ENCODE peak calls at places on chromosomes 13 and 19, in four cellular contexts. One of them, this sample, is unnamed.

GRCh38 chr19:55046975-55047622 is 9.0 kb upstream of the GP6 start:
- DNase-seq in GM12878: no peak
- DNase-seq in SK-N-SH: no peak
- DNase-seq in HepG2: no peak
- DNase-seq in this sample: no peak

GRCh38 chr13:40082644-40083043 is 427.2 kb downstream of the COG6 start:
- DNase-seq in SK-N-SH: no peak
- DNase-seq in GM12878: no peak
- DNase-seq in HepG2: peak
- DNase-seq in this sample: no peak

GRCh38 chr19:31946491-31946890 is 398.9 kb upstream of the ZNF507 start:
- DNase-seq in SK-N-SH: no peak
- DNase-seq in HepG2: no peak
- DNase-seq in GM12878: no peak
- DNase-seq in this sample: no peak

GRCh38 chr13:23901365-23901764 is 4.1 kb upstream of the C1QTNF9B start:
- DNase-seq in GM12878: no peak
- DNase-seq in HepG2: no peak
- DNase-seq in SK-N-SH: no peak
- DNase-seq in this sample: no peak

GRCh38 chr13:51769455-51770127 is 34.4 kb downstream of the DHRS12 start:
- DNase-seq in GM12878: no peak
- DNase-seq in SK-N-SH: peak
- DNase-seq in HepG2: no peak
- DNase-seq in this sample: no peak

GRCh38 chr13:34346626-34347025 is 528.7 kb downstream of the RFC3 start:
- DNase-seq in SK-N-SH: no peak
- DNase-seq in GM12878: no peak
- DNase-seq in HepG2: no peak
- DNase-seq in this sample: no peak

GRCh38 chr13:88000239-88000638 is 329.1 kb downstream of the SLITRK5 start:
- DNase-seq in HepG2: no peak
- DNase-seq in GM12878: no peak
- DNase-seq in SK-N-SH: no peak
- DNase-seq in this sample: no peak

GRCh38 chr13:20336761-20337160 is 104.6 kb upstream of the GJB6 start:
- DNase-seq in GM12878: no peak
- DNase-seq in SK-N-SH: no peak
- DNase-seq in HepG2: no peak
- DNase-seq in this sample: no peak

GRCh38 chr13:36163809-36164308 is 32.7 kb upstream of the DCLK1 start:
- DNase-seq in HepG2: no peak
- DNase-seq in GM12878: no peak
- DNase-seq in SK-N-SH: peak
- DNase-seq in this sample: no peak

DNA sequence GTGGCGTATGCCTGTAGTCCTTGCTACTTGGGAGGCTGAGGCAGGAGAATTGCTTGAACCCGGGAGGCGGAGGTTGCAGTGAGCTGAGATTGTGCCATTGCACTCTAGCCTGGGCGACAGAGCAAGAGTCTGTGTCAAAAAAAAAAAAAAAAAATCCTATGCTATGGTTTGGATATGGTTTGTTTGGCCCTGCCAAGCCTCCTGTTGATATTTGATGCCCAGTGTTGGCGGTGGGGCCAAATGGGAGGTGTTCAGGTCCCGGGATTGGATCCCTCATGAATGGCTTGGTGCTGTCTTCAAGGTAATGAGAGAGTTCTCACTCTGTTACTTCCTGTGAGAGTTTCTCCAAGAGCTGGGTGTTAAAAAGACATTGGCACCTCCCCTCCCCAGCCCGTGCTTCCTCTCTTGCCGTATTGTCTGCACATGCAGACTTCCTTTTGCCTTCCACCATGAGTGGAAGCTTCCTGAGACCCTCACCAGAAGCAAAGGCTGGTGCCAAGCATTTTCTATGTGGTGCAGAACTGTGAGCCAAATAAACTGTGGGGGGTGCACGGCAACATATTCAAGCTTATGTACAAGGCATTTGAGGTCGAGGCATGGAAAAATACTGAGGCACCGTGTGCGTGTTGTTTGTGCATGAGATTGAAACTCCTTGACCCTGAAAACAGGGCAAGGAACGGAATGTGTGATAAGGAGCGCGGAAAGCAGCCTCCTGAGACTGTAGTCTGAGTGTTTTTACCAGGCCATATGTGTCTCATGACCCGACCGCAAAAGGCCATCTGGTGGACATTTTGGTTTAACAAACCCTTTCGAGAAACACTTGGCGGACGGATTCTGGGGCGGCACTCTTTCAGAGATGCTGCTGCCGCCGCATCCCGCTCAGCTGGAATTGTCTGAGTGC is 7.3 kb downstream of the SIGLEC9 start:
- DNase-seq in SK-N-SH: peak
- DNase-seq in GM12878: no peak
- DNase-seq in HepG2: no peak
- DNase-seq in this sample: no peak
- TF ChIP-seq PBX3 in SK-N-SH: no peak
- TF ChIP-seq PBX3 in GM12878: no peak
- TF ChIP-seq PBX3 in HepG2: no peak
- TF ChIP-seq PBX3 in this sample: no peak

DNA sequence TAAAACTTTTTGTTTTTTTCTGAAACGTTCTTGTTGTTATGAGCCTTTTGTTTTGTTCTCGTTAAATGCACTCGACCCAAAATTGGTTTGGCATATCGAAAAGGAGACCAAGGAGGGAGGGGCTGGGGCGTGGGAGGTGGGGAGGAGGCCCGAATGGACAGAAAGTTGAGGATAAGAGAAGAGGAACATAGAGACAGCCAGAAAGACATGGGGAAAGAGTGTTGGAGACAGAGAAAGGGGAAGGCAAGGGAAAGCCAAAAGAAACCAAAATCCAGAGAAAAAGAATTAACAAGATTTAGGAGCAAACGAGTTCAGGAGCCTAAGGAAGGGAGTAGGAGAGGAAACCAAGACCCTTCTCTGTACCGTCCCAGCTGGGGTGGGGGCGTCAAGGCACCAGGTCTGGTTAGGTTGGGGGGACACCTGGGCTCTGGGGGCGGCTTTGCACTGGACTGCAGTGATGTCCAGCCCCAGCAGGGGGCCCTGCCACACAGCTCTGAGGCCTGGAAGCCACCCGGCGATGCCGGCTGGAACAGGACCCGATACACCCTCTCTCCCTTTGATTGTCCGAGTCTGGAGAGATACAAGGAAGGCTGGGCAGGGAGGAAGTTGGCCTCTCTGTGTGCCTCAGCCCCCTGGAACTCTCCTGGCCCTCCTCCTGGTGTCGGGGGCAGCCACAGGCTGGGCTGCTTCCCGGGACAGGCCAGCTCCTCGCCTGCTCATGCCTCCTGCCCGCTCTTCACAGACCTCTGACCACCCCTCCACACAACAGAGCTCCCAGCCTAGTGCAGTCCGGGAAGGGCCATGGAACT is 11.6 kb upstream of the ASF1B start:
- DNase-seq in HepG2: peak
- DNase-seq in GM12878: no peak
- DNase-seq in SK-N-SH: peak
- DNase-seq in this sample: peak
- TF ChIP-seq PBX3 in HepG2: no peak
- TF ChIP-seq PBX3 in GM12878: no peak
- TF ChIP-seq PBX3 in SK-N-SH: no peak
- TF ChIP-seq PBX3 in this sample: no peak

GRCh38 chr19:7109678-7110289 is 40.3 kb downstream of the ZNF557 start:
- DNase-seq in GM12878: no peak
- DNase-seq in SK-N-SH: no peak
- DNase-seq in HepG2: peak
- DNase-seq in this sample: no peak
- TF ChIP-seq PBX3 in GM12878: no peak
- TF ChIP-seq PBX3 in SK-N-SH: no peak
- TF ChIP-seq PBX3 in HepG2: no peak
- TF ChIP-seq PBX3 in this sample: no peak

GRCh38 chr13:107205318-107206112 is 637.6 kb upstream of the ARGLU1 start:
- DNase-seq in GM12878: no peak
- DNase-seq in SK-N-SH: peak
- DNase-seq in HepG2: peak
- DNase-seq in this sample: peak

GRCh38 chr13:107203146-107203847 is 635.4 kb upstream of the ARGLU1 start:
- DNase-seq in SK-N-SH: peak
- DNase-seq in GM12878: no peak
- DNase-seq in HepG2: peak
- DNase-seq in this sample: peak

GRCh38 chr13:107202371-107203023 is 634.6 kb upstream of the ARGLU1 start:
- DNase-seq in HepG2: peak
- DNase-seq in SK-N-SH: no peak
- DNase-seq in GM12878: no peak
- DNase-seq in this sample: no peak

DNA sequence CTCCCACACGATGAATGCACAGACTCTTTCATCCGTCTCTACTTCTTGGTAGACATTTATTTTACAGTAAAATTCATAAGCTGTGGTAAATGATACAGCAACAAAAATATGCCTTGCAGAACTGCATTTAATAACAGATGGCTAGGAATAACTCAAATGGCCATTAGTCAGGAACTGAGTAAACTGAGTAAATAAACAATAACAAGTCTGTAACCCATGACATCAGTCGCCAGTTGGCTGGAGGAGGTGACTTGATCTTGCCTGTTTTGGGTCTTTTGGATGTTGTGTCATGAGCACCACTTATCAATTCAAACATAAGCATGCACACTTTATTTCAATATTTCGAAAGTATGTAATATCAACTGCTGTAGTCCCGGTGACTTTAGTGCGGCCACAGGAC is 632.6 kb upstream of the ARGLU1 start:
- DNase-seq in HepG2: no peak
- DNase-seq in SK-N-SH: no peak
- DNase-seq in GM12878: no peak
- DNase-seq in this sample: no peak
- TF ChIP-seq PBX3 in HepG2: no peak
- TF ChIP-seq PBX3 in SK-N-SH: no peak
- TF ChIP-seq PBX3 in GM12878: no peak
- TF ChIP-seq PBX3 in this sample: no peak

GRCh38 chr19:6811906-6812305 is 39.4 kb downstream of the VAV1 start:
- DNase-seq in SK-N-SH: peak
- DNase-seq in GM12878: peak
- DNase-seq in HepG2: peak
- DNase-seq in this sample: peak
- TF ChIP-seq PBX3 in SK-N-SH: peak
- TF ChIP-seq PBX3 in GM12878: no peak
- TF ChIP-seq PBX3 in HepG2: no peak
- TF ChIP-seq PBX3 in this sample: no peak

GRCh38 chr19:56085571-56086275 is 35.4 kb downstream of the ZNF787 start:
- DNase-seq in GM12878: no peak
- DNase-seq in HepG2: no peak
- DNase-seq in SK-N-SH: no peak
- DNase-seq in this sample: no peak
- TF ChIP-seq PBX3 in GM12878: no peak
- TF ChIP-seq PBX3 in HepG2: no peak
- TF ChIP-seq PBX3 in SK-N-SH: no peak
- TF ChIP-seq PBX3 in this sample: no peak

DNA sequence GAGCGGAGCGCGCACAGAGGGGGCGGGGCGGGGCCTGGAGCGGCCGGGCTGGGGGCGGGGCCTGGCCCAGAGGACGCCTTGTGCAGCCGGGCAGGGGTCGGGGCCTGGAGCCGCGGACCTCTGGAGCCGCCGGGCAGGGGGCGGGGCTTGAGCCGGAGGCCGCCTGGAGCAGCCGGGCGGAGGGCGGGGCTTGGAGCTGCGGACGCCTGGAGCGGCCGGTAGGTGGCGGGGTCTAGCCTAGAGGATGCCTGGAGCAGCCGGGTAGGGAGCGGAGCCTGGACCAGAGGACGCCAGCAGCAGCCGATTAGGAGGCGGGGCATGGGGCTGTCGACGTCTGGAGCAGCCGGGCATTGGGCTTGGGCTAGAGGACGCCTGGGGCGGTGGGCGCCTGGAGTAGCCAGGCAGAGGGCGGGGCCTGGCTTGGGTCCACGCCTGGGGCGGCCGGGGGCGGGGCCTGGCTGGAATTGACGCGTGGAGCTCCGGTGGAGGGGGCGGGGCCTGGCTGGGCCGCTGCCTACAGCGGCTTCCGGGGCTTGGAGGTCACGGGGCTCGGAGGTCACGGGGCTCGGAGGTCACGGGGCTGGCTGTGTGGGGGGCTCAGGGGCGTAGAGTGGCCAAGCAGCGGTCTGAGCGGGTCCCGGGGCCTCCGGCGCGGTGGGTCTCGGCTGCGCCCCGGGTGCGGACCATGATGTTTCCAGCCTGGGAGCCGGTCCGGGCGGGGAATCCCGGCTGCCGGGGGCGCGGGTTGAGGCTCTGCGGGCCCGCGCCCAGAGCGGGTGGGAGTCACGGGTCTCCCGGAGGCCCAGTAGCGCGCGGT is at the start of gene ANKRD10:
- DNase-seq in HepG2: peak
- DNase-seq in GM12878: peak
- DNase-seq in SK-N-SH: peak
- DNase-seq in this sample: peak
- TF ChIP-seq PBX3 in HepG2: no peak
- TF ChIP-seq PBX3 in GM12878: no peak
- TF ChIP-seq PBX3 in SK-N-SH: no peak
- TF ChIP-seq PBX3 in this sample: peak